ENCODE peak calls at places on chromosomes 11 and 22, in seven cellular contexts. One of them, this sample, is unnamed.

GRCh38 chr11:104163100-104164027 is 583 bp downstream of the PDGFD start:
- DNase-seq in K562: no peak
- DNase-seq in H1: no peak
- DNase-seq in GM12892: no peak
- DNase-seq in SK-N-SH: peak; percentile 25
- DNase-seq in GM12878: no peak
- DNase-seq in HepG2: no peak
- DNase-seq in this sample: no peak

GRCh38 chr11:85941380-85941973 is 86.3 kb downstream of the CCDC83 start:
- DNase-seq in K562: peak; percentile 69
- DNase-seq in H1: peak; percentile 29
- DNase-seq in GM12892: no peak
- DNase-seq in SK-N-SH: peak; percentile 63
- DNase-seq in GM12878: no peak
- DNase-seq in HepG2: peak; percentile 56
- DNase-seq in this sample: peak; percentile 32

GRCh38 chr11:107999759-108000455 is 8.8 kb upstream of the CUL5 start:
- DNase-seq in K562: peak; percentile 80
- DNase-seq in H1: peak; percentile 59
- DNase-seq in GM12892: peak; percentile 42
- DNase-seq in SK-N-SH: peak; percentile 56
- DNase-seq in GM12878: peak; percentile 11
- DNase-seq in HepG2: peak; percentile 72
- DNase-seq in this sample: peak; percentile 47

GRCh38 chr11:131534031-131534430 is 163.6 kb downstream of the NTM start:
- DNase-seq in K562: no peak
- DNase-seq in H1: no peak
- DNase-seq in GM12892: no peak
- DNase-seq in SK-N-SH: no peak
- DNase-seq in GM12878: no peak
- DNase-seq in HepG2: no peak
- DNase-seq in this sample: no peak

GRCh38 chr22:21693333-21693998 is 27.7 kb downstream of the PPIL2 start:
- DNase-seq in K562: no peak
- DNase-seq in H1: no peak
- DNase-seq in GM12892: no peak
- DNase-seq in SK-N-SH: no peak
- DNase-seq in GM12878: no peak
- DNase-seq in HepG2: no peak
- DNase-seq in this sample: no peak

GRCh38 chr22:40939202-40939601 is 12.0 kb upstream of the RBX1 start:
- DNase-seq in K562: no peak
- DNase-seq in H1: no peak
- DNase-seq in GM12892: no peak
- DNase-seq in SK-N-SH: no peak
- DNase-seq in GM12878: no peak
- DNase-seq in HepG2: no peak
- DNase-seq in this sample: no peak

GRCh38 chr11:3723014-3723708 is 52.0 kb upstream of the CHRNA10 start:
- DNase-seq in K562: no peak
- DNase-seq in H1: no peak
- DNase-seq in GM12892: no peak
- DNase-seq in SK-N-SH: no peak
- DNase-seq in GM12878: no peak
- DNase-seq in HepG2: no peak
- DNase-seq in this sample: no peak

GRCh38 chr22:27867958-27868737 is 50.9 kb downstream of the PITPNB start:
- DNase-seq in K562: no peak
- DNase-seq in H1: no peak
- DNase-seq in GM12892: no peak
- DNase-seq in SK-N-SH: no peak
- DNase-seq in GM12878: no peak
- DNase-seq in HepG2: no peak
- DNase-seq in this sample: no peak

GRCh38 chr11:47394322-47395224 is 13.8 kb upstream of the SLC39A13 start:
- DNase-seq in K562: peak; percentile 67
- DNase-seq in H1: no peak
- DNase-seq in GM12892: peak; percentile 89
- DNase-seq in SK-N-SH: no peak
- DNase-seq in GM12878: no peak
- DNase-seq in HepG2: peak; percentile 38
- DNase-seq in this sample: peak; percentile 91

GRCh38 chr11:47394050-47394321 is 14.4 kb upstream of the SLC39A13 start:
- DNase-seq in K562: no peak
- DNase-seq in H1: no peak
- DNase-seq in GM12892: no peak
- DNase-seq in SK-N-SH: no peak
- DNase-seq in GM12878: no peak
- DNase-seq in HepG2: no peak
- DNase-seq in this sample: no peak

GRCh38 chr11:47392546-47393162 is 14.3 kb upstream of the SPI1 start:
- DNase-seq in K562: no peak
- DNase-seq in H1: no peak
- DNase-seq in GM12892: no peak
- DNase-seq in SK-N-SH: no peak
- DNase-seq in GM12878: no peak
- DNase-seq in HepG2: no peak
- DNase-seq in this sample: no peak

GRCh38 chr11:47391711-47392432 is 13.5 kb upstream of the SPI1 start:
- DNase-seq in K562: no peak
- DNase-seq in H1: no peak
- DNase-seq in GM12892: no peak
- DNase-seq in SK-N-SH: peak; percentile 15
- DNase-seq in GM12878: no peak
- DNase-seq in HepG2: no peak
- DNase-seq in this sample: no peak

DNA sequence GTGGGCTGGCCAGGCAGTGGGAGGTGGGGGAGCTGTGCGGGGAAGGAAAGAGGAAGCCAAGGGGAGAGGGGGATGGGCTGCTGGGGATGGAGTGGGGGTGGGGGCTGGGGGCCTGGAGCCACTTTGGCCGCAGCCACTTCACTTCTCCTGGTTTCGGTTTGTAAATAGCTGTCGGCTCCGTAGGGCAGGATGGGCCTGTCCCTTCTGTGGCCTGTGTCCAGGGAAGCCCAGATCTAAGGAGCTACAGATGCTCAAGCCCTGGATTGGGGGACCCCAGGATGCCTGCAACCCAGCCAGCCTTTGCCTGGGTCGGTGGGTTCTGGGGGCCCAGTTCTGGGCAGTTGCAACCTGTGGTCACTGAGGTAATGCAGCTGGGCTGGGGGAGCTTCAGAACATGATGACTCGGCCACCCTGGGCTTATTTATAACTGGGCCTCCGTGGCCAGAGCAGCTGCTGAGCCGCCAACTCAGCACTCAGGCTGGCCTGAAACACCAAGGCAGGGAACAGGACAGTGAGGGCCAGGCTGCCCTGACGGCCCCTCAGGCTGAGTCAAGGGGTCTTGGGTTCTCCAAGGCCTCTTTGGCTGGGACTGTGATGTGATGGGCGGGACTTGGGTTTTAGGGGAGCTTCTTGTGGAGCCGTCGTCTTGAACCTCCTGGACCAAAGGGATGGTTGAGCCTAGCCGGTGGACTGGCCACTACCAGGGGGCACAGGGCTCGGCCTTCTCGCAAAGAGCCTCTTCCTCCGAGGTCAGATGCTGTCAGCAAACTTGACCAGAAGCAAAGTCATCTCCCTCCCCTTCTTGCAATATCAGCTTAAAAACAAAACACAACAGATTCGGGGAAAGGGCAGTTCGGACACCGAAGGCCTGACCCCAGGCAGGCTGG is 15.0 kb upstream of the SLC39A13 start:
- DNase-seq in K562: peak; percentile 70
- DNase-seq in H1: no peak
- DNase-seq in GM12892: no peak
- DNase-seq in SK-N-SH: no peak
- DNase-seq in GM12878: no peak
- DNase-seq in HepG2: no peak
- DNase-seq in this sample: no peak
- TF ChIP-seq TAF1 in K562: no peak
- TF ChIP-seq TAF1 in H1: no peak
- TF ChIP-seq TAF1 in GM12892: no peak
- TF ChIP-seq TAF1 in SK-N-SH: no peak
- TF ChIP-seq TAF1 in GM12878: no peak
- TF ChIP-seq TAF1 in HepG2: no peak
- TF ChIP-seq TAF1 in this sample: no peak

GRCh38 chr22:31682751-31683150 is 20.7 kb upstream of the PISD start:
- DNase-seq in K562: no peak
- DNase-seq in H1: no peak
- DNase-seq in GM12892: no peak
- DNase-seq in SK-N-SH: no peak
- DNase-seq in GM12878: no peak
- DNase-seq in HepG2: no peak
- DNase-seq in this sample: no peak

GRCh38 chr22:31678748-31679147 is 16.7 kb upstream of the PISD start:
- DNase-seq in K562: no peak
- DNase-seq in H1: no peak
- DNase-seq in GM12892: no peak
- DNase-seq in SK-N-SH: no peak
- DNase-seq in GM12878: no peak
- DNase-seq in HepG2: no peak
- DNase-seq in this sample: no peak

GRCh38 chr22:31680764-31681624 is 19.0 kb upstream of the PISD start:
- DNase-seq in K562: no peak
- DNase-seq in H1: no peak
- DNase-seq in GM12892: no peak
- DNase-seq in SK-N-SH: no peak
- DNase-seq in GM12878: no peak
- DNase-seq in HepG2: no peak
- DNase-seq in this sample: no peak

GRCh38 chr22:31683181-31684105 is 21.4 kb upstream of the PISD start:
- DNase-seq in K562: no peak
- DNase-seq in H1: no peak
- DNase-seq in GM12892: no peak
- DNase-seq in SK-N-SH: no peak
- DNase-seq in GM12878: no peak
- DNase-seq in HepG2: no peak
- DNase-seq in this sample: no peak

DNA sequence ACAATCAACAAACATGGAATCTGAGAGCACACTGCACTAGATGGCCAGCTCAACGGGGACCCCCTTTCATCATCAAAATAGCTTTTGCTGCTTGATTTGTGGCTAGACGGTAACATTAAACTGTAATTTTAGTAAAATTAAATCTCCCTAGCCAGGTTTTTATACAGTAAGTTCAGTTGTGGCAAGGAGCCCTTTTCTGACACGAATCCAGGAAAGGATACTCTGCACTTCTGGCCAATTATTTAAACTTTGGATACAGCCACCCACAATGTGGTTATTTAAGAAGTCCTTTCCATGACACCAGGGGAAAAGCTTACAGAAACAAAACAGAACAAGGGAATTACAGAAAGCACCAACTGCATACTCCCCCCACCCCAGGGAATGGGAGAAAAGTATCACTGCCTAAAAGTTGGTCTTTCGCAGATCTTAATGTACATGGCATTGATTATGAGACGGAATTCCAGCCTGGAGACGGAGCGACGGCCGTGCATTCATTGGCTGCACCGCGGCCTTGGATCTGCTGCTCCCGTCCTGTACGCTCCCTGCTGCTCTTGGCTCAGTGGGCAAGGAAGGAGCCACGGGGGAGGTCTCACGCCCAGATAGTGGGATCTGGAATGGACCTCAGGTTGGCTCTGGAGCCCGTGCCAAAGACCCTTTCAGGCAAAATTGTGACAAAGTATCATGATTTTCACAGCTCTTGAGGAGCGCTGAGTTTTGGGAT is 19.8 kb upstream of the PISD start:
- DNase-seq in K562: no peak
- DNase-seq in H1: no peak
- DNase-seq in GM12892: no peak
- DNase-seq in SK-N-SH: no peak
- DNase-seq in GM12878: no peak
- DNase-seq in HepG2: no peak
- DNase-seq in this sample: no peak
- TF ChIP-seq POLR2AphosphoS5 in K562: no peak
- TF ChIP-seq POLR2AphosphoS5 in H1: no peak
- TF ChIP-seq POLR2AphosphoS5 in GM12892: no peak
- TF ChIP-seq POLR2AphosphoS5 in SK-N-SH: no peak
- TF ChIP-seq POLR2AphosphoS5 in GM12878: no peak
- TF ChIP-seq POLR2AphosphoS5 in HepG2: no peak
- TF ChIP-seq POLR2AphosphoS5 in this sample: no peak

DNA sequence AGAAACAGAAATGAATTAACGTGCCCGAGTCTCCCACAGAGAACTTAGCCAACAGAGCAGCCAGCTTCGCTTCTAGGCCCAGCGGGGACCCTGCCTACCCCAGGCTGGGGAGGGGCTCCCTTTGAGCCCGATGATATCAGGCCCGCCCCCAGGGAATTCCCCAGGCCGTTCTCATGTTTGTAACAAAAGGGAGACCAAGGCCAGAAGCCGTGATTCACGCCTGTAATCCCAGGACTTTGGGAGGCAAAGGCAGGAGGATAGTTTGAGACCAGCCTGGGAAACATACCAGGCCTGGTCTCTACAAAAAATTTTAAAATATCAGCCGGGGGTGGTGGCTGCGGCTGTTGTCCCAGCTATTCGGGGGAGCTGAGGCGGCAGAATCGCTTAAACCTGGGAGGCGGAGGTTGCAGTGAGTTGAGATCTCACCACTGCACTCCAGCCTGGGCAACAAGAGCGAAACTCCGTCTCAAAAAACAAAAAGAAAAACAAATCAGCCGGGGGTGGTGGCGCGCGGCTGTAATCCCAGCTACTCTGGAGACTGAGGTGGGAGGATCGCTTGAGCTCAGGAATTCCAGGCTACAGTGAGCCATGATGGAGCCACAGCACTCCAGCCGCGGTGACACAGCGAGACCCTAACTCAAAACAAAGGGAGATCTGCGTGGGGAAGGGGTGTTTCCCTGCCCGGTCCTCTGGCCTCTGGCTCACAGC is 1.7 kb downstream of the DRD4 start:
- DNase-seq in K562: no peak
- DNase-seq in H1: no peak
- DNase-seq in GM12892: no peak
- DNase-seq in SK-N-SH: peak; percentile 30
- DNase-seq in GM12878: no peak
- DNase-seq in HepG2: no peak
- DNase-seq in this sample: no peak
- TF ChIP-seq TAF1 in K562: no peak
- TF ChIP-seq TAF1 in H1: peak; percentile 69
- TF ChIP-seq TAF1 in GM12892: no peak
- TF ChIP-seq TAF1 in SK-N-SH: no peak
- TF ChIP-seq TAF1 in GM12878: no peak
- TF ChIP-seq TAF1 in HepG2: no peak
- TF ChIP-seq TAF1 in this sample: no peak

DNA sequence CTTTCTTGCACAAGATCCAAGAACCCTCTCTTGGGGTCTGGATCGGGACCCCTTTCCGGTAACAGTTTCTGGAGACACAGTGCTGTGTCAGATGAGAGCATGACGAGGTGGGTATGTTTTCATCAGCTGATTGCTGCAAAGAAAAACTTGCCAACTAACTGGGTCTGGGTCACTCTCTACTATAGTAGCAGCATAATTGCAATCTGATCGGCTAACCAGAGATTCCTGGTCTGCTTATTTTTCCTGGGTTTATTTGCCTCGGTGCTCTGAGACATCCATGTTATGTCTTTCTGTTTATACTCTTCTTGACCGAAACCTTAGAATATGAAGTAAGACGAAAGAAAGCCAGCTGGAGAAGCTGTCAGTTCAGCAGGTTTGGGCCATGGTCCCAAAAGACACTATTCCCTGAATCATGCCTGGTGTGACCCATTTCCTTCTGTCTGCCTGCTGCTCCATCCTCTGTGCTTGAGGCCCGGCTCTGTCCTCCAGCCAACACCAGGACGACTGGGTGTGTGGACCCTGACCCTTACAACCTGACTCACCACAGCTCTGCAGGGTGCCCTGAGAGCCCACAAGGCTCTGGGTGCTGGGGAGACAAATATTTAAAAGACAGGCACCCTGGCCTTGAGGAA is 24.1 kb upstream of the CLMP start:
- DNase-seq in K562: no peak
- DNase-seq in H1: no peak
- DNase-seq in GM12892: no peak
- DNase-seq in SK-N-SH: no peak
- DNase-seq in GM12878: no peak
- DNase-seq in HepG2: no peak
- DNase-seq in this sample: no peak
- TF ChIP-seq POLR2AphosphoS5 in K562: no peak
- TF ChIP-seq POLR2AphosphoS5 in H1: no peak
- TF ChIP-seq POLR2AphosphoS5 in GM12892: no peak
- TF ChIP-seq POLR2AphosphoS5 in SK-N-SH: no peak
- TF ChIP-seq POLR2AphosphoS5 in GM12878: no peak
- TF ChIP-seq POLR2AphosphoS5 in HepG2: no peak
- TF ChIP-seq POLR2AphosphoS5 in this sample: no peak